ENCODE peak calls at places on chromosomes 16 and 17, in six cellular contexts. One of them, this sample, is unnamed.

GRCh38 chr17:28612936-28613872 is 781 bp downstream of the RSKR start:
- DNase-seq in HS-27A: no peak
- DNase-seq in gastrocnemius medialis: no peak
- DNase-seq in T-helper 2 cell: no peak
- DNase-seq in GM18507: no peak
- DNase-seq in tibial artery: peak
- DNase-seq in this sample: no peak

GRCh38 chr17:5115673-5116651 is at the start of gene USP6:
- DNase-seq in gastrocnemius medialis: peak
- DNase-seq in HS-27A: no peak
- DNase-seq in GM18507: no peak
- DNase-seq in T-helper 2 cell: no peak
- DNase-seq in tibial artery: no peak
- DNase-seq in this sample: peak

GRCh38 chr16:10787304-10787703 is 31.3 kb downstream of the TVP23A start:
- DNase-seq in tibial artery: no peak
- DNase-seq in HS-27A: no peak
- DNase-seq in gastrocnemius medialis: no peak
- DNase-seq in GM18507: no peak
- DNase-seq in T-helper 2 cell: no peak
- DNase-seq in this sample: no peak

GRCh38 chr17:73231363-73231762 is 30.3 kb downstream of the CPSF4L start:
- DNase-seq in gastrocnemius medialis: no peak
- DNase-seq in HS-27A: no peak
- DNase-seq in tibial artery: no peak
- DNase-seq in T-helper 2 cell: no peak
- DNase-seq in GM18507: no peak
- DNase-seq in this sample: no peak

GRCh38 chr17:76570457-76570856 is 15.2 kb downstream of the ST6GALNAC2 start:
- DNase-seq in T-helper 2 cell: no peak
- DNase-seq in gastrocnemius medialis: no peak
- DNase-seq in HS-27A: no peak
- DNase-seq in GM18507: no peak
- DNase-seq in tibial artery: no peak
- DNase-seq in this sample: no peak

GRCh38 chr16:81101702-81102101 is 5.5 kb upstream of the GCSH start:
- DNase-seq in tibial artery: no peak
- DNase-seq in HS-27A: no peak
- DNase-seq in T-helper 2 cell: no peak
- DNase-seq in GM18507: no peak
- DNase-seq in gastrocnemius medialis: no peak
- DNase-seq in this sample: no peak

GRCh38 chr16:71453051-71453450 is 9.0 kb downstream of the ZNF23 start:
- DNase-seq in GM18507: no peak
- DNase-seq in T-helper 2 cell: no peak
- DNase-seq in tibial artery: no peak
- DNase-seq in HS-27A: no peak
- DNase-seq in gastrocnemius medialis: no peak
- DNase-seq in this sample: no peak

GRCh38 chr17:286571-286970 is 66.0 kb downstream of the RPH3AL start:
- DNase-seq in GM18507: no peak
- DNase-seq in HS-27A: no peak
- DNase-seq in T-helper 2 cell: no peak
- DNase-seq in gastrocnemius medialis: no peak
- DNase-seq in tibial artery: no peak
- DNase-seq in this sample: no peak

GRCh38 chr17:57869599-57870282 is 19.9 kb upstream of the MRPS23 start:
- DNase-seq in gastrocnemius medialis: no peak
- DNase-seq in GM18507: no peak
- DNase-seq in tibial artery: no peak
- DNase-seq in HS-27A: no peak
- DNase-seq in T-helper 2 cell: no peak
- DNase-seq in this sample: no peak

GRCh38 chr17:48074322-48075054 is 26.3 kb downstream of the NFE2L1 start:
- DNase-seq in HS-27A: peak
- DNase-seq in gastrocnemius medialis: peak
- DNase-seq in tibial artery: peak
- DNase-seq in GM18507: no peak
- DNase-seq in T-helper 2 cell: peak
- DNase-seq in this sample: peak

GRCh38 chr16:8872967-8873865 is 4.4 kb upstream of the CARHSP1 start:
- DNase-seq in T-helper 2 cell: no peak
- DNase-seq in gastrocnemius medialis: no peak
- DNase-seq in tibial artery: no peak
- DNase-seq in HS-27A: no peak
- DNase-seq in GM18507: no peak
- DNase-seq in this sample: no peak

GRCh38 chr16:11624205-11624604 is 37.5 kb upstream of the LITAF start:
- DNase-seq in GM18507: no peak
- DNase-seq in gastrocnemius medialis: no peak
- DNase-seq in tibial artery: no peak
- DNase-seq in HS-27A: no peak
- DNase-seq in T-helper 2 cell: no peak
- DNase-seq in this sample: no peak

GRCh38 chr16:77807-78443 is at the start of gene MPG:
- DNase-seq in GM18507: peak
- DNase-seq in T-helper 2 cell: peak
- DNase-seq in HS-27A: no peak
- DNase-seq in tibial artery: peak
- DNase-seq in gastrocnemius medialis: peak
- DNase-seq in this sample: peak

GRCh38 chr17:38906429-38907172 is 18.8 kb upstream of the LASP1NB start:
- DNase-seq in T-helper 2 cell: no peak
- DNase-seq in gastrocnemius medialis: no peak
- DNase-seq in tibial artery: peak
- DNase-seq in GM18507: no peak
- DNase-seq in HS-27A: no peak
- DNase-seq in this sample: no peak

GRCh38 chr16:28182183-28182582 is 29.6 kb downstream of the XPO6 start:
- DNase-seq in GM18507: no peak
- DNase-seq in tibial artery: no peak
- DNase-seq in HS-27A: no peak
- DNase-seq in T-helper 2 cell: peak
- DNase-seq in gastrocnemius medialis: no peak
- DNase-seq in this sample: no peak

GRCh38 chr16:81798311-81799137 is 19.4 kb downstream of the PLCG2 start:
- DNase-seq in HS-27A: no peak
- DNase-seq in T-helper 2 cell: no peak
- DNase-seq in GM18507: peak
- DNase-seq in gastrocnemius medialis: no peak
- DNase-seq in tibial artery: no peak
- DNase-seq in this sample: no peak

GRCh38 chr16:11681977-11682654 is 13.9 kb downstream of the SNN start:
- DNase-seq in GM18507: no peak
- DNase-seq in HS-27A: no peak
- DNase-seq in tibial artery: no peak
- DNase-seq in T-helper 2 cell: no peak
- DNase-seq in gastrocnemius medialis: peak
- DNase-seq in this sample: peak

This sample was measured in suprapubic skin.